ENCODE peak calls at places on chromosomes 7 and 10, in eight cellular contexts. U is HFF-Myc; J is left ventricle myocardium inferior; V is mesothelial cell of epicardium; X is MM.1S; E is progenitor cell of endocrine pancreas; Q is CD4-positive, alpha-beta T cell; I is AG09319. L is an unnamed sample.

GRCh38 chr7:2613926-2614613 is 17.7 kb upstream of the TTYH3 start:
- DNase-seq in J (peak), V (no peak), I (no peak), E (no peak), Q (no peak), X (no peak), U (no peak), L (no peak)

GRCh38 chr7:31729195-31729804 is 42.3 kb downstream of the PPP1R17 start:
- DNase-seq in J (no peak), E (no peak), I (no peak), U (no peak), V (no peak), X (no peak), Q (no peak), L (no peak)

GRCh38 chr7:106757846-106758245 is 96.9 kb upstream of the CCDC71L start:
- DNase-seq in U (no peak), X (peak), Q (no peak), J (peak), V (no peak), E (no peak), I (peak), L (no peak)

GRCh38 chr7:3092468-3092867 is 48.8 kb upstream of the CARD11 start:
- DNase-seq in Q (peak), V (no peak), J (peak), U (no peak), E (no peak), X (peak), I (no peak), L (no peak)

GRCh38 chr10:108583827-108584226 is 1339.5 kb downstream of the XPNPEP1 start:
- DNase-seq in J (no peak), X (no peak), U (no peak), Q (no peak), V (no peak), I (no peak), E (no peak), L (no peak)

GRCh38 chr10:37549054-37549453 is 308.4 kb downstream of the ZNF248 start:
- DNase-seq in E (no peak), U (no peak), V (no peak), X (no peak), J (no peak), I (no peak), Q (no peak), L (no peak)

GRCh38 chr10:43945908-43946307 is 297.2 kb upstream of the ZNF32 start:
- DNase-seq in E (no peak), Q (no peak), X (no peak), I (no peak), U (no peak), V (peak), J (no peak), L (no peak)

GRCh38 chr7:136947347-136947746 is 78.9 kb downstream of the CHRM2 start:
- DNase-seq in J (no peak), Q (no peak), V (no peak), X (no peak), E (no peak), I (no peak), U (no peak), L (no peak)

GRCh38 chr10:19935106-19935505 is 118.9 kb downstream of the PLXDC2 start:
- DNase-seq in J (no peak), I (no peak), X (no peak), U (no peak), E (no peak), V (no peak), Q (no peak), L (no peak)

GRCh38 chr10:35526775-35527174 is 78.4 kb upstream of the GJD4 start:
- DNase-seq in U (no peak), V (no peak), I (no peak), E (no peak), Q (no peak), J (no peak), X (no peak), L (no peak)

GRCh38 chr10:71270301-71270777 is 48.7 kb upstream of the SLC29A3 start:
- DNase-seq in U (peak), Q (no peak), V (no peak), I (no peak), J (no peak), X (peak), E (no peak), L (peak)

GRCh38 chr7:138837627-138838026 is 39.6 kb upstream of the ATP6V0A4 start:
- DNase-seq in X (no peak), J (peak), V (no peak), I (no peak), U (no peak), Q (no peak), E (no peak), L (no peak)

GRCh38 chr7:38858281-38858884 is 50.6 kb downstream of the VPS41 start:
- DNase-seq in I (no peak), V (no peak), X (no peak), U (peak), Q (no peak), E (no peak), J (no peak), L (no peak)

GRCh38 chr7:83550100-83550499 is 98.8 kb downstream of the SEMA3E start:
- DNase-seq in X (no peak), E (no peak), V (no peak), Q (no peak), J (no peak), U (no peak), I (peak), L (no peak)

GRCh38 chr7:157412021-157412443 is 75.2 kb downstream of the DNAJB6 start:
- DNase-seq in Q (no peak), U (peak), X (no peak), I (no peak), E (no peak), J (peak), V (no peak), L (no peak)

GRCh38 chr10:37436361-37436760 is 311.0 kb downstream of the ANKRD30A start:
- DNase-seq in X (peak), J (no peak), Q (no peak), I (no peak), E (no peak), U (no peak), V (no peak), L (no peak)

GRCh38 chr10:69413221-69413865 is 3.4 kb downstream of the TACR2 start:
- DNase-seq in U (peak), I (peak), Q (no peak), J (peak), X (no peak), E (no peak), V (peak), L (peak)

GRCh38 chr10:118962159-118962863 is 67.2 kb upstream of the NANOS1 start:
- DNase-seq in X (no peak), V (no peak), I (no peak), Q (no peak), E (no peak), J (no peak), U (no peak), L (no peak)

GRCh38 chr7:52851547-52851946 is 183.9 kb upstream of the POM121L12 start:
- DNase-seq in I (no peak), U (no peak), E (no peak), J (no peak), V (no peak), X (no peak), Q (no peak), L (no peak)

GRCh38 chr10:14601872-14602725 is 172.6 kb downstream of the FAM107B start:
- DNase-seq in E (no peak), J (no peak), U (no peak), Q (peak), X (peak), V (no peak), I (no peak), L (no peak)

GRCh38 chr7:43864126-43864525 is 5.2 kb downstream of the MRPS24 start:
- DNase-seq in E (no peak), V (no peak), X (no peak), J (no peak), I (no peak), U (no peak), Q (no peak), L (no peak)

GRCh38 chr7:127348247-127348631 is 44.3 kb downstream of the ZNF800 start:
- DNase-seq in J (no peak), U (no peak), V (no peak), Q (no peak), X (no peak), E (no peak), I (no peak), L (no peak)

GRCh38 chr7:131212114-131212513 is 115.6 kb upstream of the MKLN1 start:
- DNase-seq in I (no peak), E (peak), V (no peak), U (no peak), X (no peak), J (no peak), Q (no peak), L (no peak)

GRCh38 chr7:46660402-46660801 is 739.3 kb upstream of the IGFBP3 start:
- DNase-seq in Q (no peak), E (no peak), V (no peak), U (no peak), X (no peak), I (no peak), J (no peak), L (no peak)

GRCh38 chr10:125038637-125039036 is 96.7 kb downstream of the ZRANB1 start:
- DNase-seq in V (no peak), E (no peak), U (no peak), Q (no peak), X (peak), J (peak), I (no peak), L (no peak)
- TF ChIP-seq CTCF in V (no peak), E (no peak), U (no peak), Q (no peak), X (no peak), J (peak), I (no peak), L (no peak)

GRCh38 chr7:36129048-36129534 is 24.0 kb upstream of the EEPD1 start:
- DNase-seq in Q (no peak), J (no peak), I (no peak), V (no peak), U (no peak), E (no peak), X (no peak), L (no peak)
- TF ChIP-seq CTCF in Q (no peak), J (no peak), I (no peak), V (no peak), U (no peak), E (no peak), X (no peak), L (no peak)

GRCh38 chr7:20651960-20652544 is 36.6 kb downstream of the ABCB5 start:
- DNase-seq in J (no peak), V (no peak), I (no peak), E (no peak), U (no peak), Q (no peak), X (peak), L (no peak)
- TF ChIP-seq CTCF in J (peak), V (peak), I (peak), E (peak), U (no peak), Q (no peak), X (peak), L (peak)

GRCh38 chr7:85342781-85343180 is 155.9 kb upstream of the SEMA3D start:
- DNase-seq in U (no peak), I (no peak), E (no peak), X (no peak), J (no peak), Q (no peak), V (no peak), L (no peak)

GRCh38 chr7:85341121-85341520 is 154.3 kb upstream of the SEMA3D start:
- DNase-seq in J (no peak), U (no peak), E (no peak), Q (no peak), V (no peak), X (no peak), I (no peak), L (no peak)

GRCh38 chr7:85341973-85342372 is 155.1 kb upstream of the SEMA3D start:
- DNase-seq in V (no peak), Q (no peak), U (no peak), E (no peak), J (no peak), I (no peak), X (no peak), L (no peak)

GRCh38 chr7:85343484-85343883 is 156.6 kb upstream of the SEMA3D start:
- DNase-seq in V (no peak), U (no peak), I (no peak), Q (no peak), X (no peak), E (no peak), J (no peak), L (no peak)
- TF ChIP-seq CTCF in V (no peak), U (no peak), I (no peak), Q (no peak), X (no peak), E (no peak), J (no peak), L (no peak)

GRCh38 chr10:131901181-131901829 is 497 bp downstream of the PPP2R2D start:
- DNase-seq in J (peak), U (no peak), V (peak), I (no peak), X (peak), Q (peak), E (peak), L (peak)

GRCh38 chr10:131902691-131903090 is 1.9 kb downstream of the PPP2R2D start:
- DNase-seq in X (no peak), E (no peak), V (no peak), I (no peak), J (no peak), U (no peak), Q (no peak), L (no peak)

GRCh38 chr10:131899695-131900349 is 986 bp upstream of the PPP2R2D start:
- DNase-seq in X (peak), V (no peak), J (no peak), I (no peak), U (no peak), E (no peak), Q (no peak), L (no peak)

GRCh38 chr10:131900350-131901152 is at the start of gene PPP2R2D:
- DNase-seq in U (peak), J (peak), I (peak), E (peak), X (peak), V (peak), Q (peak), L (peak)

DNA sequence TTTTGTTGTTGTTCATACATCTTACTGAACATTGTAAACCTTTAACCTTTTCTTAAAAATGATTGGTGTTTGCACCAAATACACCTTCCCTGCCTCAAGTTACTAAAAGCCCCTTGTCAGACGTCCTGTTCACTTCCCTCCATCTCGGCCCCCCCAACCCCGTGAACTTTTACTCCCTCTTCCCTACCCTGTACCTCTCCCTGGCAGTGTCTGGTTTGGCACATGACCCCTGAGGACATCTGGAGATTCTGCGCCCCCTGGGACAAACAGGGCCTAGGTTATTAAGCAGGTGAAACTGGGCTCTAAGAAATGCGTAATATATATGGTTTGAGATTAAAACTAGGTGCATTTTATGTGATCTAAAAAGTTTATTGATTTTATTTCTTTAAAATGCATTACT is 1.4 kb downstream of the PPP2R2D start:
- DNase-seq in J (no peak), Q (no peak), X (no peak), U (no peak), V (no peak), I (no peak), E (no peak), L (no peak)
- TF ChIP-seq CTCF in J (no peak), Q (no peak), X (no peak), U (no peak), V (no peak), I (no peak), E (no peak), L (no peak)

GRCh38 chr7:4739528-4739992 is 35.9 kb upstream of the AP5Z1 start:
- DNase-seq in Q (peak), V (no peak), I (no peak), E (no peak), J (no peak), X (peak), U (no peak), L (no peak)
- TF ChIP-seq CTCF in Q (no peak), V (no peak), I (no peak), E (peak), J (peak), X (peak), U (no peak), L (peak)

GRCh38 chr7:34931739-34932138 is 105.5 kb downstream of the DPY19L1 start:
- DNase-seq in Q (no peak), U (no peak), V (no peak), E (no peak), X (no peak), I (no peak), J (no peak), L (no peak)

GRCh38 chr7:34928560-34928959 is 108.7 kb downstream of the DPY19L1 start:
- DNase-seq in E (no peak), U (no peak), I (no peak), V (no peak), J (no peak), X (peak), Q (no peak), L (no peak)

GRCh38 chr7:34928052-34928451 is 109.2 kb downstream of the DPY19L1 start:
- DNase-seq in V (peak), Q (peak), J (no peak), I (no peak), E (peak), U (no peak), X (peak), L (peak)
- TF ChIP-seq CTCF in V (peak), Q (peak), J (peak), I (peak), E (peak), U (peak), X (peak), L (peak)

L was measured in neural crest cell.